ENCODE peak calls at places on chromosomes 13 and 19, in four cellular contexts. L is H9, K is H1, T is mesenchymal stem cell. U is an unnamed sample.

GRCh38 chr13:69077267-69077666 is 1030.4 kb upstream of the ATXN8OS start:
- DNase-seq in T (no peak), K (no peak), L (no peak), U (no peak)

GRCh38 chr13:25276748-25277147 is 10.5 kb downstream of the MTMR6 start:
- DNase-seq in L (no peak), T (peak), K (no peak), U (no peak)

GRCh38 chr19:41702208-41702651 is 6.2 kb upstream of the CEACAM5 start:
- DNase-seq in K (no peak), L (no peak), T (no peak), U (no peak)

GRCh38 chr19:7844405-7844804 is 14.4 kb downstream of the EVI5L start:
- DNase-seq in L (no peak), T (no peak), K (no peak), U (no peak)

GRCh38 chr13:39306639-39307589 is 268.7 kb downstream of the NHLRC3 start:
- DNase-seq in T (no peak), K (no peak), L (no peak), U (no peak)

GRCh38 chr19:12647490-12648071 is 19.0 kb downstream of the MAN2B1 start:
- DNase-seq in T (no peak), L (peak), K (peak), U (no peak)

GRCh38 chr19:10762656-10763055 is 44.8 kb downstream of the DNM2 start:
- DNase-seq in T (no peak), L (no peak), K (no peak), U (no peak)

GRCh38 chr13:50599927-50600326 is 243.6 kb downstream of the DLEU7 start:
- DNase-seq in T (no peak), L (no peak), K (no peak), U (no peak)

GRCh38 chr13:20544186-20544914 is 18.7 kb upstream of the CRYL1 start:
- DNase-seq in L (no peak), T (no peak), K (no peak), U (no peak)

GRCh38 chr13:48403151-48403631 is 9.7 kb downstream of the LPAR6 start:
- DNase-seq in L (no peak), T (peak), K (no peak), U (no peak)

GRCh38 chr13:100724568-100724967 is 50.0 kb upstream of the TMTC4 start:
- DNase-seq in L (no peak), K (no peak), T (no peak), U (no peak)

GRCh38 chr19:19062454-19063182 is 1.2 kb upstream of the SLC25A42 start:
- DNase-seq in T (peak), K (no peak), L (no peak), U (no peak)

GRCh38 chr13:105450784-105451183 is 1084.7 kb downstream of the EFNB2 start:
- DNase-seq in L (no peak), T (no peak), K (no peak), U (no peak)

GRCh38 chr19:51016798-51017683 is 2.5 kb downstream of the KLK10 start:
- DNase-seq in T (peak), L (peak), K (peak), U (peak)

GRCh38 chr13:112366907-112367646 is 9.1 kb upstream of the SPACA7 start:
- DNase-seq in K (no peak), T (no peak), L (no peak), U (no peak)

GRCh38 chr13:100235311-100235901 is 146.5 kb downstream of the PCCA start:
- DNase-seq in T (peak), K (no peak), L (no peak), U (peak)

GRCh38 chr13:71865858-71866172 is 1.2 kb downstream of the DACH1 start:
- DNase-seq in L (peak), T (peak), K (no peak), U (no peak)

GRCh38 chr19:41876847-41877489 is at the start of gene CD79A:
- DNase-seq in K (peak), L (no peak), T (no peak), U (no peak)

GRCh38 chr19:53965091-53965490 is 2.4 kb downstream of the CACNG8 start:
- DNase-seq in L (no peak), K (no peak), T (no peak), U (no peak)

GRCh38 chr13:49214917-49215376 is 5.2 kb upstream of the MLNR start:
- DNase-seq in K (peak), T (no peak), L (peak), U (no peak)

GRCh38 chr13:51230473-51231105 is 8.4 kb downstream of the FAM124A start:
- DNase-seq in K (no peak), T (peak), L (peak), U (no peak)

GRCh38 chr19:39590265-39590664 is 12.1 kb upstream of the LGALS13 start:
- DNase-seq in L (no peak), K (peak), T (no peak), U (peak)

DNA sequence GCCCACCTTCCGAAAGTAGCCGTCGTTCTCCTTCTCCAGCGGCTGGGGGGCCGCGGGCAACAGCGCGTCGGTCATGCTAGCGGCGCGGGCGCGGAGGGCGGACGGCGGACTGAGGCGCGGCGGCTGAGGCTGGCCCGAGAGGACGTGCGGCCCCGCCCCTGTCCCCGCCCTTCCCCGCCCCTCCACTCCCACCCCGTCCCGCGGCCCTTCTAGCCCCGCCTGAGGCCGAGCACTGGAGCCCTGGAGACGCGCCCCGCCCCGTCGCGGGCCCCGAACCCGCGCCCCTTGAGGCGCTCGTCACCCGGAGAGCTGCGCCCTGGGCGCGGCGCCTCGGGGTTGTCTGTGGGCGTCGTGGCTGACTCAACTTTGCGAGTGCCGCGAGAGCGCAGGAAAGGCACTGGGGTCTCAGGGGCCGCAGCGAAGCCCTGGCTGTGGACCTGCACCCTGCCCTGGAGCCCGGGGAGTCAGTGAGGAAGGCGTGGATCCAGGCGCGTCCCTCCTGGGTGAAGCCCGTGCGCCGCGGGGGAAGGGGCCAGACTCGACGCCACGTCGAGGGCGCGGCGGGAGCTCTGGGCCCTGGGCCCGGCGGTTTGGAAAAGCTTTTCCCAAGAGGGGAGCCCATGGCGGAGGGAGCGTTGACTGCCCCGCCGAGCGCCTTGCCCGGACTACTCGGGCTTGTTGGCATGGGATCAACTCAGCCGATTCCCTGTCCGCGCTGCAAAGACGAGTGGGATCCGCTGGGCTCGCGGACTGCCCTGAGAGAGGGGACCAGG is at the start of gene RHPN2:
- DNase-seq in L (peak), K (peak), T (peak), U (peak)
- H2BK12ac ChIP-seq in L (no peak), K (peak), T (peak), U (peak)

GRCh38 chr19:2495651-2496316 is 19.9 kb downstream of the GADD45B start:
- DNase-seq in L (no peak), T (peak), K (no peak), U (no peak)
- H3K18ac ChIP-seq in L (no peak), T (peak), K (no peak), U (no peak)

DNA sequence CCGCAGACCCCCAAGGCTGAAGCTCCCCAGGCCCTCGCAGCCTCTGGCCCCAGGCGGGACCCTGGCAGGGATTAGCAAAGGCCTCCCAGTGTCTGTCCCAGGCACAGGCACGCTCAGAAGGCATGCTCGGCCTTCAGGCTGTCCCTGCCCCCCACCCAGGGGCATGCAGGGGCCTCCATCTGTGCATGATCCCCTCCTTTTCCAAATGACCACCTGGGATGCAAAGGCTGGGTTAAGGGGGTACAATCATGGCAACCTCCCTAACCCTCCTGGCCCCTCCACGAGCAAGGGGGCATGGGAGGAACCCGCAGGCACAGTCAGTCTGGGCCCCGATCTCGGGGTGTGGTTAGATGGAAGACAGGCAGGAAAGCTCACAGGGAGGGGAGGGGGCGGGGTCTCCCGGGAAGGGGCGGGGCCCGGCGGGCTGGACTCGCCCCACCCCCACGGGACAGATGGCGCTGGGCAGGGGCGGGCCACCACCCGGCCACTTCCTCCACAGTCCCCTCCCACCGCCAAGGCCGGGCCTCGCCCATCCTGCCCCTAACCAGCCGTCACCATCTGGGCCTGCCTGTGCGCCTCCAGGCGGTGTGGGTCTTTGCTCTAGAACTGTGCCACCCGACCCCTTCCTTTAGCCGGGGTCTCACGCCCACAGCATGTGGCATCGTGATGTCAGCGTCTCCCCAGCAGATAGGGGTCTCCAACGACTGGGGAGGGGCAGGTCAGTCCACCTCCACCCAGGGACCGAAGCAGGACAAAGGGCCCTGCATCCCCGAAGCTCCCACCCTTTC is 7.0 kb upstream of the REXO1 start:
- DNase-seq in L (peak), T (peak), K (peak), U (peak)
- H3K27ac ChIP-seq in L (peak), T (peak), K (peak), U (peak)

DNA sequence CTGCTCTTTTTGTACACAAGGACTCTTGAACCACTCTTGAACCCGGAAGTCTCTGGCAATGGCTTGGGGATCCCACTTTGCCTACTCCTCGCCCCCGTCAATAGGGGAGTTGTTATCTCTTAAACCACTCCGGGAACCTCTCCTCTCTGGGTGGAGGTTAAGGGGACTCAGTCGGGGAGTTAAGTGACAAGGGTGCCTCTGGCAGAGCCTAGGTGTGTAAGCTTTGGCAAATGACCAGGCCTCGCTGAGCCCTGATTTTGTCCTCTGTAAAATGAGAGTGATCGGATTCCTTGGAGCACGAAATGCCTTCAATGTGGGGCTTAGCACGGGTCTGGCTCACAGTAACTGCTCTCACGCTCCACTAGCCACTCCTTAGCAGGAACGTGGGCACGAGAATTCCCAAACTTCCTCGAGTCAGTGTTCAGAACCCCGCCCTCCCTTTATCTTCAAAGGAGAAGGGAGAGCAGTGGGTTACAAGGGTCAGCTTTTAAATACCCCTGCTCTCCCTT is 193.3 kb downstream of the KATNAL1 start:
- DNase-seq in T (no peak), L (peak), K (peak), U (no peak)
- H2BK12ac ChIP-seq in T (no peak), L (no peak), K (peak), U (no peak)

DNA sequence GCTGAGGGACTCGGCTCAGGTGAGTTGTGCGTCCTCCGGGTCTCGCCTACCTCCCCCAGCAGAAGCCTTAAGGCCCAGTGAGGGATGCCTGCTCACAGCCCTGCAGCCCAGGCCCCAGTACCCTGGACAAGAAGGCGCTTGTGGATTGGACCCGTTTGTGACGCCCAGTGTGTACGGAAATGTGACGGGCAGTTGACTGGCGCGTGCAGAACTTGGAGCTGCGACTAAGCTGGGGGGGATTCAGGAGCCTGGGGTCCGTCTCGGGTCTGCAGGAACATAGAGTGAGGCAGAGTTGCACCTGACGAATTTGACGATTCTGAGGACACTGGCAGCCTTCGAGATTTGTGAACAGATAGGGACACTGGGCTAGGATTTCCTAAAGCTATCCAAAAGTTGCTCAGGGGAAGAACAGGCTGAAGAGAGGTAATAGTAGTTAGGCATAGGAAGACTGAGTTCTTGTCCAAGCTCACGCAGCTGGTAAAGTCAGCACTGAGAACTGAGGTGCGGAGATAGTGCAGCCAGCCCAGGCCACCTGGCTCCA is 519 bp downstream of the ZNF551 start:
- DNase-seq in K (no peak), L (no peak), T (no peak), U (no peak)
- H3K18ac ChIP-seq in K (no peak), L (peak), T (no peak), U (peak)

GRCh38 chr13:113489549-113490495 is 689 bp downstream of the DCUN1D2 start:
- DNase-seq in L (no peak), K (peak), T (peak), U (peak)
- H3K27ac ChIP-seq in L (no peak), K (peak), T (peak), U (no peak)

GRCh38 chr19:29628661-29629385 is 22.7 kb downstream of the POP4 start:
- DNase-seq in L (no peak), K (no peak), T (no peak), U (no peak)
- H2BK12ac ChIP-seq in L (no peak), K (no peak), T (no peak), U (no peak)

U was measured in neuronal stem cell.